ENCODE peak calls at places on chromosomes 13 and 19, in six cellular contexts. N is NCI-H446; X is A549; S is NCI-H1092 treated with DMSO at 0.1 percent for 48 hours; F is stimulated activated CD8-positive, alpha-beta memory T cell treated with anti-CD3 and anti-CD28 coated beads, Interleukin-15, amount 100 ng/mL, for 24 hours; B is T-helper 2 cell. Z is an unnamed sample.

GRCh38 chr19:41657157-41657556 is 30.3 kb upstream of the CEACAM4 start:
- DNase-seq in F (no peak), S (no peak), B (no peak), X (no peak), N (no peak), Z (no peak)

GRCh38 chr13:100537951-100538462 is 50.6 kb downstream of the GGACT start:
- DNase-seq in F (no peak), N (no peak), S (no peak), B (no peak), X (no peak), Z (no peak)

GRCh38 chr19:43913383-43913782 is 21.7 kb downstream of the ZNF45 start:
- DNase-seq in B (no peak), F (no peak), S (no peak), X (peak), N (no peak), Z (no peak)

GRCh38 chr19:46944918-46945628 is 74.6 kb upstream of the NPAS1 start:
- DNase-seq in B (no peak), N (no peak), X (no peak), F (no peak), S (no peak), Z (no peak)

GRCh38 chr19:33193864-33194362 is at the start of gene LRP3:
- DNase-seq in F (no peak), S (peak), B (no peak), X (peak), N (peak), Z (peak)

GRCh38 chr19:15841875-15842569 is 26.6 kb upstream of the OR10H1 start:
- DNase-seq in F (no peak), B (no peak), X (no peak), S (no peak), N (no peak), Z (no peak)

GRCh38 chr19:39631626-39632025 is 24.1 kb upstream of the LGALS16 start:
- DNase-seq in S (no peak), X (no peak), B (no peak), F (no peak), N (no peak), Z (no peak)

GRCh38 chr13:86725105-86725504 is 925.9 kb upstream of the SLITRK6 start:
- DNase-seq in S (peak), F (no peak), B (no peak), X (no peak), N (no peak), Z (no peak)

GRCh38 chr19:16561382-16561781 is 10.8 kb downstream of the SLC35E1 start:
- DNase-seq in B (no peak), X (no peak), N (peak), F (no peak), S (no peak), Z (no peak)

GRCh38 chr13:30730526-30730925 is 4.8 kb upstream of the ALOX5AP start:
- DNase-seq in S (no peak), X (no peak), N (peak), F (no peak), B (no peak), Z (peak)

GRCh38 chr13:49649244-49649962 is 21.1 kb downstream of the ARL11 start:
- DNase-seq in X (peak), N (no peak), S (no peak), F (no peak), B (no peak), Z (no peak)

GRCh38 chr13:106453101-106453500 is 82.4 kb downstream of the EFNB2 start:
- DNase-seq in X (no peak), N (no peak), B (no peak), F (no peak), S (no peak), Z (no peak)

GRCh38 chr13:44116562-44117315 is 237.0 kb downstream of the LACC1 start:
- DNase-seq in N (no peak), S (no peak), B (no peak), X (no peak), F (no peak), Z (no peak)

GRCh38 chr13:30119476-30119875 is 187.9 kb downstream of the KATNAL1 start:
- DNase-seq in S (peak), N (no peak), X (no peak), B (no peak), F (no peak), Z (no peak)

GRCh38 chr13:34039678-34040077 is 221.7 kb downstream of the RFC3 start:
- DNase-seq in F (no peak), X (no peak), B (no peak), S (no peak), N (no peak), Z (no peak)

GRCh38 chr13:102191951-102192461 is 209.8 kb downstream of the FGF14 start:
- DNase-seq in B (no peak), S (no peak), N (no peak), F (no peak), X (no peak), Z (no peak)

GRCh38 chr13:98105929-98106336 is 37.0 kb upstream of the FARP1 start:
- DNase-seq in N (no peak), S (no peak), B (no peak), F (no peak), X (no peak), Z (no peak)

GRCh38 chr19:47044946-47045866 is 3.2 kb downstream of the TMEM160 start:
- DNase-seq in N (no peak), S (no peak), F (no peak), B (no peak), X (no peak), Z (no peak)

GRCh38 chr19:15418112-15418587 is 638 bp downstream of the AKAP8L start:
- DNase-seq in N (peak), S (peak), X (no peak), F (no peak), B (no peak), Z (peak)

GRCh38 chr13:91313103-91313502 is 34.4 kb upstream of the MIR17HG start:
- DNase-seq in B (no peak), S (peak), N (no peak), X (peak), F (no peak), Z (no peak)

GRCh38 chr13:40963927-40964326 is 55.2 kb downstream of the ELF1 start:
- DNase-seq in S (no peak), B (no peak), N (no peak), X (peak), F (no peak), Z (no peak)

GRCh38 chr19:17282488-17283256 is 971 bp downstream of the ANKLE1 start:
- DNase-seq in X (peak), N (peak), S (peak), F (peak), B (peak), Z (peak)

GRCh38 chr13:77724092-77724491 is 26.6 kb downstream of the SLAIN1 start:
- DNase-seq in X (no peak), S (no peak), N (no peak), B (no peak), F (no peak), Z (no peak)

GRCh38 chr13:97340399-97340798 is 93.6 kb upstream of the RAP2A start:
- DNase-seq in N (no peak), X (no peak), B (no peak), F (no peak), S (no peak), Z (no peak)

GRCh38 chr19:44684892-44685847 is 13.8 kb upstream of the CEACAM16 start:
- DNase-seq in F (no peak), B (no peak), X (peak), N (no peak), S (no peak), Z (no peak)

GRCh38 chr13:46756977-46757376 is 40.0 kb downstream of the ESD start:
- DNase-seq in B (no peak), S (no peak), X (no peak), F (no peak), N (no peak), Z (no peak)

GRCh38 chr13:63942372-63942771 is 2526.7 kb upstream of the PCDH20 start:
- DNase-seq in S (no peak), B (no peak), F (no peak), N (no peak), X (no peak), Z (no peak)

GRCh38 chr13:83831796-83832195 is 50.5 kb downstream of the SLITRK1 start:
- DNase-seq in F (no peak), X (no peak), S (no peak), B (no peak), N (no peak), Z (no peak)

GRCh38 chr19:45142728-45143115 is 18.1 kb downstream of the NKPD1 start:
- DNase-seq in F (no peak), X (no peak), N (no peak), B (no peak), S (no peak), Z (no peak)

GRCh38 chr13:114110091-114110829 is 22.2 kb downstream of the RASA3 start:
- DNase-seq in X (peak), S (peak), N (no peak), B (peak), F (no peak), Z (no peak)

GRCh38 chr13:69580255-69580654 is 527.4 kb upstream of the ATXN8OS start:
- DNase-seq in B (no peak), F (no peak), S (no peak), X (no peak), N (no peak), Z (no peak)

GRCh38 chr13:93709511-93710244 is 483.1 kb downstream of the GPC6 start:
- DNase-seq in F (no peak), S (no peak), X (no peak), N (no peak), B (no peak), Z (no peak)

GRCh38 chr19:4051175-4052101 is 15.3 kb downstream of the ZBTB7A start:
- DNase-seq in N (no peak), B (no peak), X (peak), F (no peak), S (no peak), Z (no peak)

Z was measured in NCI-H1105 treated with DMSO at 0.1 percent for 48 hours.